ENCODE peak calls at places on chromosomes 3 and 15, in five cellular contexts. One of them, this sample, is unnamed.

GRCh38 chr3:46960801-46961200 is 15.7 kb downstream of the CCDC12 start:
- DNase-seq in body of pancreas: no peak
- DNase-seq in HepG2: no peak
- DNase-seq in IMR-90: no peak
- DNase-seq in A549: no peak
- DNase-seq in this sample: no peak

GRCh38 chr3:71785594-71786472 is 885 bp upstream of the PROK2 start:
- DNase-seq in A549: no peak
- DNase-seq in HepG2: no peak
- DNase-seq in body of pancreas: no peak
- DNase-seq in IMR-90: no peak
- DNase-seq in this sample: no peak

GRCh38 chr15:99433026-99433756 is 132.6 kb upstream of the MEF2A start:
- DNase-seq in IMR-90: no peak
- DNase-seq in A549: no peak
- DNase-seq in HepG2: no peak
- DNase-seq in body of pancreas: no peak
- DNase-seq in this sample: no peak

GRCh38 chr3:87462228-87462627 is 185.8 kb upstream of the POU1F1 start:
- DNase-seq in IMR-90: no peak
- DNase-seq in A549: no peak
- DNase-seq in body of pancreas: no peak
- DNase-seq in HepG2: no peak
- DNase-seq in this sample: no peak

GRCh38 chr3:177538064-177538742 is 340.9 kb upstream of the TBL1XR1 start:
- DNase-seq in body of pancreas: no peak
- DNase-seq in HepG2: no peak
- DNase-seq in IMR-90: peak; percentile 69
- DNase-seq in A549: no peak
- DNase-seq in this sample: no peak

GRCh38 chr15:85755471-85755870 is 39.3 kb downstream of the KLHL25 start:
- DNase-seq in IMR-90: no peak
- DNase-seq in A549: no peak
- DNase-seq in HepG2: no peak
- DNase-seq in body of pancreas: peak; percentile 3
- DNase-seq in this sample: no peak

GRCh38 chr15:39788800-39789565 is 6.3 kb upstream of the FSIP1 start:
- DNase-seq in IMR-90: peak; percentile 80
- DNase-seq in HepG2: no peak
- DNase-seq in A549: no peak
- DNase-seq in body of pancreas: no peak
- DNase-seq in this sample: no peak

GRCh38 chr3:65751123-65751700 is 287.5 kb downstream of the MAGI1 start:
- DNase-seq in A549: peak; percentile 10
- DNase-seq in IMR-90: peak; percentile 34
- DNase-seq in body of pancreas: peak; percentile 42
- DNase-seq in HepG2: peak; percentile 47
- DNase-seq in this sample: peak; percentile 17

GRCh38 chr3:111979689-111980025 is 831 bp downstream of the ABHD10 start:
- DNase-seq in A549: no peak
- DNase-seq in HepG2: no peak
- DNase-seq in IMR-90: no peak
- DNase-seq in body of pancreas: no peak
- DNase-seq in this sample: no peak

GRCh38 chr3:113018461-113019181 is 27.8 kb downstream of the GTPBP8 start:
- DNase-seq in IMR-90: peak; percentile 13
- DNase-seq in HepG2: no peak
- DNase-seq in A549: no peak
- DNase-seq in body of pancreas: no peak
- DNase-seq in this sample: no peak

GRCh38 chr3:46186856-46187700 is 21.0 kb downstream of the CCR1 start:
- DNase-seq in body of pancreas: no peak
- DNase-seq in HepG2: no peak
- DNase-seq in IMR-90: no peak
- DNase-seq in A549: no peak
- DNase-seq in this sample: no peak

GRCh38 chr15:37106490-37107001 is 6.2 kb upstream of the MEIS2 start:
- DNase-seq in IMR-90: peak; percentile 24
- DNase-seq in body of pancreas: peak; percentile 17
- DNase-seq in HepG2: no peak
- DNase-seq in A549: no peak
- DNase-seq in this sample: no peak

GRCh38 chr3:56323986-56324420 is 144.3 kb downstream of the ERC2 start:
- DNase-seq in body of pancreas: no peak
- DNase-seq in IMR-90: peak; percentile 49
- DNase-seq in A549: no peak
- DNase-seq in HepG2: no peak
- DNase-seq in this sample: peak; percentile 52

GRCh38 chr3:40350529-40350928 is 36.5 kb upstream of the ENTPD3 start:
- DNase-seq in IMR-90: no peak
- DNase-seq in HepG2: no peak
- DNase-seq in body of pancreas: no peak
- DNase-seq in A549: no peak
- DNase-seq in this sample: no peak

GRCh38 chr3:65927576-65927975 is 111.1 kb downstream of the MAGI1 start:
- DNase-seq in IMR-90: peak; percentile 33
- DNase-seq in body of pancreas: no peak
- DNase-seq in A549: no peak
- DNase-seq in HepG2: peak; percentile 46
- DNase-seq in this sample: no peak

GRCh38 chr3:97793415-97794019 is 28.3 kb upstream of the CRYBG3 start:
- DNase-seq in IMR-90: peak; percentile 64
- DNase-seq in HepG2: peak; percentile 60
- DNase-seq in body of pancreas: no peak
- DNase-seq in A549: peak; percentile 13
- DNase-seq in this sample: no peak

GRCh38 chr3:9781551-9781950 is 10.7 kb downstream of the TADA3 start:
- DNase-seq in body of pancreas: no peak
- DNase-seq in IMR-90: no peak
- DNase-seq in HepG2: no peak
- DNase-seq in A549: no peak
- DNase-seq in this sample: no peak

GRCh38 chr15:88901713-88902490 is 6.6 kb upstream of the HAPLN3 start:
- DNase-seq in IMR-90: no peak
- DNase-seq in body of pancreas: no peak
- DNase-seq in HepG2: no peak
- DNase-seq in A549: no peak
- DNase-seq in this sample: no peak

GRCh38 chr3:70526966-70527515 is 214.6 kb upstream of the MDFIC2 start:
- DNase-seq in body of pancreas: no peak
- DNase-seq in HepG2: no peak
- DNase-seq in A549: no peak
- DNase-seq in IMR-90: peak; percentile 8
- DNase-seq in this sample: no peak

GRCh38 chr3:184981071-184981470 is 169.1 kb downstream of the VPS8 start:
- DNase-seq in HepG2: peak; percentile 78
- DNase-seq in A549: no peak
- DNase-seq in IMR-90: no peak
- DNase-seq in body of pancreas: peak; percentile 49
- DNase-seq in this sample: no peak

GRCh38 chr3:25789596-25790556 is at the start of gene OXSM:
- DNase-seq in A549: peak; percentile 93
- DNase-seq in HepG2: peak; percentile 87
- DNase-seq in IMR-90: peak; percentile 94
- DNase-seq in body of pancreas: peak; percentile 93
- DNase-seq in this sample: peak; percentile 75

GRCh38 chr3:167675835-167676234 is 22.1 kb upstream of the WDR49 start:
- DNase-seq in HepG2: no peak
- DNase-seq in IMR-90: no peak
- DNase-seq in A549: no peak
- DNase-seq in body of pancreas: no peak
- DNase-seq in this sample: no peak

GRCh38 chr3:131402391-131403039 is 20.9 kb downstream of the NUDT16 start:
- DNase-seq in HepG2: no peak
- DNase-seq in A549: no peak
- DNase-seq in IMR-90: peak; percentile 48
- DNase-seq in body of pancreas: no peak
- DNase-seq in this sample: no peak

GRCh38 chr3:155130001-155130400 is 49.9 kb downstream of the MME start:
- DNase-seq in IMR-90: peak; percentile 48
- DNase-seq in HepG2: no peak
- DNase-seq in A549: no peak
- DNase-seq in body of pancreas: no peak
- DNase-seq in this sample: no peak

GRCh38 chr3:49673715-49674490 is at the start of gene APEH:
- DNase-seq in A549: peak; percentile 90
- DNase-seq in HepG2: peak; percentile 96
- DNase-seq in IMR-90: peak; percentile 96
- DNase-seq in body of pancreas: peak; percentile 97
- DNase-seq in this sample: peak; percentile 98
- TF ChIP-seq POLR2A in A549: peak; percentile 51
- TF ChIP-seq POLR2A in HepG2: no peak
- TF ChIP-seq POLR2A in IMR-90: peak; percentile 82
- TF ChIP-seq POLR2A in body of pancreas: peak; percentile 79
- TF ChIP-seq POLR2A in this sample: peak; percentile 83

DNA sequence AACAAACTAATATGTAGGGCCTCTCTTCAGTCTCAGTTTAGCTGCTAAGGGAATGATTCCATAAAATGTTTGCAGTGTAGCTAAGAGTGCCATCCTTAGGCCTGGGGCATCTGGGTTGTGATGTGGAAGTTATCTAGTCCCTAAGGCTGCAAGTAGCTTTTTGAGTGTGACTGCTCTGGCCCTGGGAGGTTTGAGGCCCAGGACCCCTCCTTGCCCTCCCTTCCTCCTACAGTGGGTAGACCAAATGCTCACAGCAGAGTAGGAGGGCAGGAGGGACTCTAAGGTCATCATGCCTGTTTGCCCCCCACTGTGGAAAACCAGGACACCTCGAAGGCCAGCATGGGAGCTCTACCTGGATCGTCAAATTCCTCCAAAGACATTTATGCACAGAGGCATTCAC is 115.0 kb downstream of the EPHB1 start:
- DNase-seq in body of pancreas: no peak
- DNase-seq in HepG2: no peak
- DNase-seq in IMR-90: no peak
- DNase-seq in A549: no peak
- DNase-seq in this sample: no peak
- TF ChIP-seq POLR2A in body of pancreas: no peak
- TF ChIP-seq POLR2A in HepG2: no peak
- TF ChIP-seq POLR2A in IMR-90: no peak
- TF ChIP-seq POLR2A in A549: no peak
- TF ChIP-seq POLR2A in this sample: no peak

GRCh38 chr15:90087454-90088154 is 14.7 kb downstream of the IDH2 start:
- DNase-seq in IMR-90: peak; percentile 36
- DNase-seq in HepG2: peak; percentile 36
- DNase-seq in body of pancreas: peak; percentile 91
- DNase-seq in A549: peak; percentile 82
- DNase-seq in this sample: no peak
- TF ChIP-seq POLR2A in IMR-90: no peak
- TF ChIP-seq POLR2A in HepG2: no peak
- TF ChIP-seq POLR2A in body of pancreas: peak; percentile 49
- TF ChIP-seq POLR2A in A549: no peak
- TF ChIP-seq POLR2A in this sample: no peak

GRCh38 chr3:16177962-16178627 is 3.6 kb downstream of the GALNT15 start:
- DNase-seq in HepG2: peak; percentile 42
- DNase-seq in IMR-90: peak; percentile 86
- DNase-seq in A549: peak; percentile 72
- DNase-seq in body of pancreas: peak; percentile 75
- DNase-seq in this sample: peak; percentile 73
- TF ChIP-seq POLR2A in HepG2: no peak
- TF ChIP-seq POLR2A in IMR-90: peak; percentile 67
- TF ChIP-seq POLR2A in A549: no peak
- TF ChIP-seq POLR2A in body of pancreas: no peak
- TF ChIP-seq POLR2A in this sample: no peak